ENCODE peak calls at places on chromosomes 1 and 21, in six cellular contexts. I is endothelial cell; F is NCI-H1417; Z is kidney tubule cell; W is stimulated activated CD4-positive, alpha-beta T cell treated with anti-CD3 and anti-CD28 coated beads, Interleukin-1b, Interleukin-23, amount 100 ng/mL, for 24 hours; M is neural crest cell. U is an unnamed sample.

GRCh38 chr1:35181790-35182455 is 11.0 kb downstream of the SFPQ start:
- DNase-seq in F (no peak), M (no peak), I (no peak), Z (no peak), W (no peak), U (no peak)

GRCh38 chr1:159187647-159188374 is 16.4 kb downstream of the CADM3 start:
- DNase-seq in F (no peak), M (no peak), I (peak; percentile 27), W (no peak), Z (no peak), U (no peak)

GRCh38 chr21:36663033-36663855 is 35.7 kb upstream of the SIM2 start:
- DNase-seq in W (no peak), Z (peak; percentile 18), I (no peak), F (no peak), M (no peak), U (no peak)

GRCh38 chr1:214683596-214683995 is 80.6 kb downstream of the CENPF start:
- DNase-seq in M (peak; percentile 6), F (no peak), I (no peak), W (no peak), Z (no peak), U (no peak)

GRCh38 chr1:62024690-62025089 is 170.0 kb upstream of the L1TD1 start:
- DNase-seq in M (no peak), F (no peak), I (no peak), Z (no peak), W (no peak), U (no peak)

GRCh38 chr1:185314416-185314815 is 2.6 kb downstream of the IVNS1ABP start:
- DNase-seq in I (no peak), Z (peak; percentile 34), F (no peak), M (no peak), W (no peak), U (no peak)

GRCh38 chr1:32498751-32499150 is 33.9 kb downstream of the ZBTB8B start:
- DNase-seq in M (no peak), I (no peak), F (no peak), W (no peak), Z (no peak), U (no peak)

GRCh38 chr1:98129486-98129885 is 208.7 kb upstream of the DPYD start:
- DNase-seq in M (no peak), Z (no peak), I (no peak), W (no peak), F (no peak), U (no peak)

GRCh38 chr1:6077919-6078318 is 32.2 kb downstream of the KCNAB2 start:
- DNase-seq in Z (no peak), W (no peak), M (no peak), I (no peak), F (no peak), U (no peak)

GRCh38 chr21:44932366-44933181 is 7.3 kb upstream of the SLX9 start:
- DNase-seq in M (peak; percentile 33), W (no peak), Z (peak; percentile 31), I (peak; percentile 66), F (no peak), U (no peak)

GRCh38 chr1:16615253-16616252 is 2.2 kb upstream of the NBPF1 start:
- DNase-seq in W (no peak), I (peak; percentile 3), F (no peak), Z (no peak), M (no peak), U (no peak)

GRCh38 chr1:60949154-60949825 is 133.1 kb upstream of the NFIA start:
- DNase-seq in Z (no peak), M (no peak), W (no peak), F (no peak), I (peak; percentile 59), U (no peak)

GRCh38 chr21:45833437-45833836 is 148.1 kb upstream of the COL6A1 start:
- DNase-seq in W (no peak), M (no peak), F (no peak), I (no peak), Z (no peak), U (no peak)

GRCh38 chr21:44414291-44415072 is 40.8 kb upstream of the LRRC3 start:
- DNase-seq in Z (no peak), I (no peak), F (no peak), W (no peak), M (no peak), U (no peak)

U was measured in SW 1271.